ENCODE peak calls at places on chromosomes 7 and 10, in four cellular contexts. H is epithelial cell of esophagus, Z is HCEC 1CT, S is mesothelial cell of epicardium. U is an unnamed sample.

GRCh38 chr10:88386204-88386877 is 196.8 kb downstream of the RNLS start:
- DNase-seq in H (peak), Z (no peak), S (no peak), U (no peak)

GRCh38 chr10:76582536-76582935 is 1055.1 kb downstream of the KCNMA1 start:
- DNase-seq in H (peak), Z (peak), S (no peak), U (no peak)

GRCh38 chr7:108147031-108147563 is 16.9 kb upstream of the LAMB4 start:
- DNase-seq in Z (no peak), H (no peak), S (no peak), U (no peak)

GRCh38 chr10:11397566-11397965 is 213.9 kb downstream of the USP6NL start:
- DNase-seq in S (no peak), Z (no peak), H (no peak), U (no peak)

GRCh38 chr7:74343281-74344127 is 54.3 kb downstream of the CLIP2 start:
- DNase-seq in H (peak), Z (peak), S (no peak), U (peak)

GRCh38 chr10:2980791-2981360 is 86.5 kb upstream of the PFKP start:
- DNase-seq in Z (peak), S (no peak), H (peak), U (peak)

GRCh38 chr7:1219516-1219915 is 13.2 kb upstream of the UNCX start:
- DNase-seq in H (no peak), S (no peak), Z (no peak), U (no peak)

GRCh38 chr10:88754272-88754671 is 5.5 kb upstream of the LIPN start:
- DNase-seq in Z (peak), S (no peak), H (peak), U (peak)

GRCh38 chr7:30473393-30473775 is 5.2 kb downstream of the NOD1 start:
- DNase-seq in H (no peak), Z (no peak), S (no peak), U (no peak)

GRCh38 chr7:95469187-95469586 is 16.6 kb upstream of the ASB4 start:
- DNase-seq in H (peak), S (no peak), Z (no peak), U (no peak)

GRCh38 chr10:76415559-76415958 is 984.1 kb downstream of the LRMDA start:
- DNase-seq in S (no peak), H (no peak), Z (no peak), U (no peak)

GRCh38 chr7:110210941-110211608 is 879.9 kb upstream of the LRRN3 start:
- DNase-seq in S (no peak), H (no peak), Z (no peak), U (no peak)

U was measured in Daoy.